ENCODE peak calls at places on chromosome 14, in four cellular contexts. N is MG63, T is BE2C, P is aorta. J is an unnamed sample.
A peak's percentile ranks its signal among the peaks of the same experiment; 100 is the strongest.

GRCh38 chr14:77660754-77661153 is 44.3 kb upstream of the SPTLC2 start:
- DNase-seq in N (no peak), T (peak; percentile 44), P (no peak), J (peak; percentile 53)

GRCh38 chr14:54610051-54610977 is 43.4 kb downstream of the SAMD4A start:
- DNase-seq in N (no peak), T (no peak), P (no peak), J (no peak)

GRCh38 chr14:72332054-72332453 is 399.8 kb downstream of the RGS6 start:
- DNase-seq in N (no peak), T (no peak), P (no peak), J (no peak)

GRCh38 chr14:96661244-96661969 is 135.8 kb upstream of the VRK1 start:
- DNase-seq in N (no peak), T (no peak), P (no peak), J (no peak)

GRCh38 chr14:46472261-46472660 is 179.3 kb downstream of the RPL10L start:
- DNase-seq in N (no peak), T (no peak), P (no peak), J (no peak)

GRCh38 chr14:21084988-21085853 is 13.2 kb downstream of the ZNF219 start:
- DNase-seq in N (no peak), T (no peak), P (peak; percentile 51), J (no peak)

GRCh38 chr14:101875041-101875725 is 89.2 kb upstream of the DYNC1H1 start:
- DNase-seq in N (no peak), T (no peak), P (no peak), J (no peak)

GRCh38 chr14:94462763-94463572 is 10.4 kb upstream of the SERPINA11 start:
- DNase-seq in N (no peak), T (no peak), P (no peak), J (no peak)

GRCh38 chr14:20682127-20682434 is 2.3 kb upstream of the RNASE4 start:
- DNase-seq in N (no peak), T (no peak), P (no peak), J (no peak)

GRCh38 chr14:71001742-71002141 is 94.5 kb downstream of the PCNX1 start:
- DNase-seq in N (no peak), T (no peak), P (no peak), J (no peak)

GRCh38 chr14:51014086-51014485 is 69.8 kb upstream of the PYGL start:
- DNase-seq in N (peak; percentile 80), T (no peak), P (peak; percentile 59), J (peak; percentile 95)

GRCh38 chr14:73458219-73458976 is at the start of gene NUMB:
- DNase-seq in N (peak; percentile 96), T (peak; percentile 98), P (peak; percentile 99), J (peak; percentile 100)

GRCh38 chr14:73457935-73458218 is 469 bp downstream of the NUMB start:
- DNase-seq in N (peak; percentile 25), T (no peak), P (no peak), J (no peak)

GRCh38 chr14:73457050-73457934 is 1.1 kb downstream of the NUMB start:
- DNase-seq in N (peak; percentile 40), T (peak; percentile 39), P (peak; percentile 64), J (no peak)

GRCh38 chr14:73452341-73453191 is 5.8 kb downstream of the NUMB start:
- DNase-seq in N (no peak), T (no peak), P (no peak), J (no peak)

GRCh38 chr14:73455294-73455693 is 3.1 kb downstream of the NUMB start:
- DNase-seq in N (no peak), T (no peak), P (no peak), J (no peak)
- H3K4me3 ChIP-seq in N (peak overlapping the region; percentile 64), T (peak overlapping the region; percentile 1), P (no peak overlapping the region), J (no peak overlapping the region)

DNA sequence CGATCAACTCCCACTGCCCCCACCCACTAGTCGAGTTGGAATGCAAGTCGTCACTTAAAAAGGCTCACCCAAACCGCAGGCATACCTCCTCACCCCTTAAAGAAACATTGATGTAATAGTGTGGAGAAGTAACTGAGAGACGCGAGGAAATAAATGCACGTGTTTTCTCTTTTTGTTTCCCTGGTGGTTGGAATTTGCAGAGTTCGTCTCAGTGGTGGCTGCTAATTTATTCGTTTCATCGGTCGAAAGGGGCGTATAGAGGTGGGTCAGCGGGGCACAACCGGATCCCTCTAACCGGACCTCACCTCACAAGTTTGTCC is 5.1 kb upstream of the NPAS3 start:
- DNase-seq in N (peak; percentile 4), T (no peak), P (no peak), J (no peak)
- H3K4me3 ChIP-seq in N (peak overlapping the region; percentile 46), T (no peak overlapping the region), P (peak overlapping the region; percentile 84), J (peak overlapping the region; percentile 53)

DNA sequence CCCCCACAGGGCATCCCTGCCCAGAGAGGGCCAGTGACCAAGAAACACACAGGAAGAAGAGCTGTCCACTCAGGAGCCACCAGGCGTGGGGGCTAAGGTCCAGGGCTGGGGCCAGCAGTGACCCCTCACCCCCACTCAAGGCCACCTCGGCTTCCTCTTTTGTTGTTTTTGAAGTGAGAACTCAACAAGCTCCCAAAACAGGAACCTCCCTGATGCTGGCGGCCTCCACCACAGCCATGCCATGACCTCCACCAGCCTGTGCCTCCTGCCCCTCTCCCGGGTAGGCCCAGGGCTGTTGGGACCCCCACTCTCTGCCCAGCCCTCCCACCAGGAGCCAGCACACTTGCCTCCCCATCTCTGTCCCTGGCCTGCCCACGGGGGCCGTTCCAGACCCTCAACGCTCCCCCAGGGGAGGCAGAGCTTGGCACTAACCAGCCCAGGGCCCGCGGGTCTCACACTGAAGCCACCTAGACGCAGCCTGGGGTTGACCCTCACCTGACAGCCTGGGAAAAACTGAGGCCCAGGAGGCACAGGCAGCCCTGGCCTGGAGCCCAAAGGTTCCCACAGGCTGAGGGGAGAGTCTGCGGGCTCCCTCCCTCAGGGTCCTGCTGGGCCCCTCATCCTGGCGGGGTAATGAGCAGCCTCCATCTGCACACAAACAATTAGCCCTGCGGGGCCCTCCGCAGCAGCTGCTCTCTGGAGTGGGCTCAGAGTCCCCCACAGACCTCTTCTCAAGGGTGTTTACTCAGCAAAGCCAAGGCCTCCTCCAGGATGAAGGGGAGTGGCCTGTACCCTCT is 7.6 kb downstream of the AKT1 start:
- DNase-seq in N (no peak), T (no peak), P (peak; percentile 82), J (no peak)
- H3K4me3 ChIP-seq in N (no peak overlapping the region), T (no peak overlapping the region), P (no peak overlapping the region), J (no peak overlapping the region)

DNA sequence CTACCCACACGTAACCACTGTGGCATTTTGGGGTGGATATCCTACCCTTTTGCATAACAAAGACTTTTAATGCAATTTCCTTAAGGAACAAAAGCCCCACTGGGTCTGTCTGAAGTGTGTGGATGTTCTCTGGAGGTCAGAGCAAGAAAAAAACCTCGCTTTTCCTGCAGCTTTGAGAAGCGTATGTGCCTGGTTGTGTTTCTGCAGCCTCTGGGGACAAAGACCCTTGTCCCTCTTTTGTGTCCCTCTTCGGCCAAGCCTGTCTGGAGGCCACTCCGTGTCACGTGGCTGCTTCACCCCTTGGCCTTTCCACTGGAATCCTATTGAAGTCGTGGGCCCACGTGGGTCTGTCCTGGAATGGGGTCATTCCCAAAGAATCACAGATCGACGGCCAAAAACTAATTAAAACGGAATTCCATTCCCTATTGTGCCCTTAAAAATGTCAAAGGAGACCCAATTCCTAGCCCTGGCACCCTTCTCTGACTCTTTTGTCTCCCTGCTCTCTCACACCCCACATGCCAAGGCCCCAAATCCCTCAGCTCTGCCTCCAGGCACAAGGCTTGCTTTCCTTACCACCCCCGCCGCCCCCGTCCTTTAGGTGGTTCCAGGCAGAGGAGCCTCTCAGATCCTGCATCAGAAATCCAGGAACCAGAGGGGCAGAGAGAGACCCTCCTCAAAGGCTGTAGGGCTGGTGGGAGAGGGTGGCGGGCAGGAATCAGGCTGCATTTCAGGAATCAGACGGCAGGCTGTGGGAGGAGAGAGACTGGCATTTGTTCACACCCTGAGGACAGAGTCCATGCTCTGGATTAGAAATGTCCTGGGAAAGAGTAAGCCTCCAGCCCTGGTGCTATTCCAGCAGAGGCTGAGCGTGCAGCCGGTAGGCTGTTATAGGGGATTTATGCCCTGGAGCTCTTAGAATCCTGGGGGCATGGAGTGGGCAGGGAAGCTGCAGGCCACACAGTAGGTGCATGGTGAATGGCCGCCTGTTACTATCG is 12.6 kb upstream of the CYP46A1 start:
- DNase-seq in N (no peak), T (peak; percentile 4), P (peak; percentile 17), J (no peak)
- H3K4me3 ChIP-seq in N (no peak overlapping the region), T (no peak overlapping the region), P (no peak overlapping the region), J (no peak overlapping the region)

J was measured in retinal pigment epithelial cell.